ENCODE peak calls at places on chromosome 6, in eight cellular contexts. Z is body of pancreas; U is HS-27A; R is lung microvascular endothelial cell; G is fibroblast of lung; E is activated effector memory CD4-positive, alpha-beta T cell treated with Interleukin-2 at 50 U/mL for 16 hours; F is GDM1; I is Ammon's horn. N is an unnamed sample.

GRCh38 chr6:142444800-142445405 is 143.1 kb downstream of the ADGRG6 start:
- DNase-seq in U (no peak), E (no peak), F (no peak), Z (no peak), G (peak; percentile 21), R (no peak), I (no peak), N (no peak)

GRCh38 chr6:44898296-44898930 is 429.7 kb upstream of the RUNX2 start:
- DNase-seq in U (no peak), I (no peak), G (peak; percentile 71), R (no peak), Z (no peak), F (no peak), E (no peak), N (no peak)

GRCh38 chr6:49676671-49677281 is 36.6 kb downstream of the CRISP2 start:
- DNase-seq in R (peak; percentile 52), Z (no peak), F (no peak), G (peak; percentile 68), E (no peak), I (no peak), U (peak; percentile 29), N (no peak)

GRCh38 chr6:136586295-136586694 is 36.1 kb upstream of the MAP7 start:
- DNase-seq in U (no peak), Z (no peak), G (peak; percentile 98), R (peak; percentile 75), I (no peak), E (no peak), F (no peak), N (no peak)

GRCh38 chr6:21668794-21669193 is 75.2 kb downstream of the SOX4 start:
- DNase-seq in R (no peak), E (no peak), F (no peak), Z (no peak), I (no peak), G (no peak), U (no peak), N (no peak)

GRCh38 chr6:137799950-137800568 is 67.0 kb upstream of the TNFAIP3 start:
- DNase-seq in Z (peak; percentile 38), R (peak; percentile 78), F (peak; percentile 40), E (no peak), I (peak; percentile 75), G (peak; percentile 63), U (no peak), N (peak; percentile 53)

GRCh38 chr6:132936641-132937040 is 122.3 kb downstream of the RPS12 start:
- DNase-seq in Z (no peak), E (no peak), U (no peak), I (no peak), G (no peak), F (no peak), R (no peak), N (no peak)

GRCh38 chr6:3848380-3848779 is 793 bp upstream of the FAM50B start:
- DNase-seq in U (no peak), E (no peak), Z (no peak), F (no peak), I (no peak), G (peak; percentile 31), R (no peak), N (no peak)

GRCh38 chr6:136249336-136249735 is 775 bp downstream of the MTFR2 start:
- DNase-seq in R (peak; percentile 9), U (no peak), Z (no peak), E (no peak), G (no peak), F (no peak), I (no peak), N (no peak)

GRCh38 chr6:54431466-54431865 is 123.2 kb downstream of the TINAG start:
- DNase-seq in G (peak; percentile 56), U (no peak), R (peak; percentile 53), Z (no peak), E (no peak), I (no peak), F (no peak), N (no peak)

GRCh38 chr6:3789896-3790558 is 38.5 kb upstream of the PXDC1 start:
- DNase-seq in E (no peak), R (no peak), F (no peak), Z (no peak), G (no peak), U (no peak), I (no peak), N (no peak)

GRCh38 chr6:139452176-139452876 is 77.9 kb upstream of the CITED2 start:
- DNase-seq in U (no peak), G (peak; percentile 86), Z (no peak), I (no peak), F (no peak), R (peak; percentile 73), E (no peak), N (no peak)

GRCh38 chr6:44068607-44069296 is 58.5 kb downstream of the MRPL14 start:
- DNase-seq in I (no peak), F (no peak), Z (no peak), G (no peak), E (no peak), R (no peak), U (no peak), N (no peak)

GRCh38 chr6:18269253-18269652 is 4.9 kb upstream of the DEK start:
- DNase-seq in F (no peak), E (no peak), Z (no peak), U (no peak), R (peak; percentile 55), G (peak; percentile 40), I (no peak), N (no peak)

GRCh38 chr6:34709386-34709785 is 12.8 kb upstream of the ILRUN start:
- DNase-seq in U (no peak), G (peak; percentile 92), E (no peak), I (peak; percentile 55), Z (peak; percentile 90), R (peak; percentile 38), F (no peak), N (no peak)

GRCh38 chr6:40528051-40528450 is 59.1 kb downstream of the LRFN2 start:
- DNase-seq in G (no peak), F (no peak), E (no peak), R (no peak), U (no peak), I (no peak), Z (no peak), N (no peak)

GRCh38 chr6:128478230-128479047 is 42.0 kb downstream of the PTPRK start:
- DNase-seq in G (no peak), I (no peak), R (peak; percentile 12), F (no peak), Z (no peak), E (no peak), U (no peak), N (no peak)

GRCh38 chr6:51959744-51960383 is 127.5 kb downstream of the PKHD1 start:
- DNase-seq in U (peak; percentile 48), Z (peak; percentile 72), F (peak; percentile 34), R (peak; percentile 69), I (peak; percentile 82), E (no peak), G (peak; percentile 60), N (no peak)

GRCh38 chr6:81895511-81896185 is 143.2 kb upstream of the TENT5A start:
- DNase-seq in F (no peak), G (peak; percentile 71), Z (no peak), E (no peak), I (no peak), U (peak; percentile 33), R (peak; percentile 3), N (no peak)

GRCh38 chr6:2684059-2684749 is 66.5 kb downstream of the MYLK4 start:
- DNase-seq in I (no peak), R (peak; percentile 82), E (no peak), F (no peak), U (no peak), Z (no peak), G (peak; percentile 15), N (no peak)

GRCh38 chr6:112827793-112828192 is 480.7 kb downstream of the RFPL4B start:
- DNase-seq in Z (no peak), I (peak; percentile 68), U (no peak), R (peak; percentile 70), G (no peak), F (no peak), E (no peak), N (no peak)

GRCh38 chr6:169188051-169188863 is 65.4 kb downstream of the THBS2 start:
- DNase-seq in I (no peak), Z (no peak), E (no peak), G (peak; percentile 94), U (peak; percentile 39), F (no peak), R (no peak), N (no peak)

GRCh38 chr6:1436334-1437306 is 47.2 kb downstream of the FOXF2 start:
- DNase-seq in Z (peak; percentile 60), E (no peak), I (peak; percentile 73), R (peak; percentile 71), F (no peak), G (peak; percentile 77), U (peak; percentile 52), N (peak; percentile 43)

GRCh38 chr6:33990061-33990541 is 155.8 kb downstream of the GRM4 start:
- DNase-seq in I (no peak), E (no peak), R (no peak), F (no peak), G (no peak), Z (peak; percentile 1), U (no peak), N (no peak)

GRCh38 chr6:50185006-50185405 is 135.3 kb upstream of the DEFB112 start:
- DNase-seq in R (no peak), Z (no peak), G (peak; percentile 2), I (peak; percentile 11), E (no peak), F (no peak), U (no peak), N (no peak)

GRCh38 chr6:38415231-38416005 is 224.3 kb downstream of the BTBD9 start:
- DNase-seq in I (no peak), G (no peak), Z (no peak), F (no peak), E (no peak), R (no peak), U (no peak), N (no peak)

GRCh38 chr6:18323935-18324707 is 59.8 kb upstream of the DEK start:
- DNase-seq in R (peak; percentile 70), I (peak; percentile 37), U (peak; percentile 58), G (peak; percentile 68), Z (no peak), F (no peak), E (no peak), N (no peak)

GRCh38 chr6:53808302-53808881 is 13.6 kb downstream of the LRRC1 start:
- DNase-seq in U (no peak), E (no peak), G (no peak), Z (no peak), F (no peak), I (no peak), R (no peak), N (no peak)

GRCh38 chr6:50819906-50820589 is 1.4 kb downstream of the TFAP2B start:
- DNase-seq in U (no peak), R (no peak), E (no peak), Z (no peak), G (no peak), F (no peak), I (no peak), N (no peak)

GRCh38 chr6:135093578-135093977 is 39.0 kb upstream of the HBS1L start:
- DNase-seq in F (no peak), E (no peak), I (no peak), G (no peak), U (no peak), Z (no peak), R (no peak), N (no peak)

GRCh38 chr6:68139130-68139529 is 496.0 kb upstream of the ADGRB3 start:
- DNase-seq in G (no peak), E (no peak), R (no peak), F (no peak), Z (no peak), U (no peak), I (no peak), N (no peak)

GRCh38 chr6:80335061-80335660 is 228.7 kb downstream of the BCKDHB start:
- DNase-seq in I (no peak), U (no peak), R (peak; percentile 45), E (no peak), Z (no peak), G (peak; percentile 34), F (no peak), N (no peak)